ENCODE peak calls at places on chromosome 9, in four cellular contexts. One of them, this sample, is unnamed.

GRCh38 chr9:129145841-129146292 is 32.2 kb downstream of the IER5L start:
- DNase-seq in mesothelial cell of epicardium: no peak
- DNase-seq in sigmoid colon: peak
- DNase-seq in PC-3: no peak
- DNase-seq in this sample: no peak

GRCh38 chr9:18587988-18588387 is 114.0 kb downstream of the ADAMTSL1 start:
- DNase-seq in sigmoid colon: no peak
- DNase-seq in mesothelial cell of epicardium: no peak
- DNase-seq in PC-3: no peak
- DNase-seq in this sample: no peak

GRCh38 chr9:34594177-34594576 is 4.7 kb upstream of the CNTFR start:
- DNase-seq in sigmoid colon: no peak
- DNase-seq in mesothelial cell of epicardium: no peak
- DNase-seq in PC-3: no peak
- DNase-seq in this sample: no peak

GRCh38 chr9:2574215-2574614 is 47.4 kb upstream of the VLDLR start:
- DNase-seq in PC-3: peak
- DNase-seq in sigmoid colon: no peak
- DNase-seq in mesothelial cell of epicardium: no peak
- DNase-seq in this sample: no peak

GRCh38 chr9:18357321-18357720 is 116.6 kb upstream of the ADAMTSL1 start:
- DNase-seq in PC-3: no peak
- DNase-seq in mesothelial cell of epicardium: no peak
- DNase-seq in sigmoid colon: no peak
- DNase-seq in this sample: no peak

GRCh38 chr9:69200071-69200470 is 26.0 kb downstream of the TJP2 start:
- DNase-seq in PC-3: peak
- DNase-seq in mesothelial cell of epicardium: no peak
- DNase-seq in sigmoid colon: no peak
- DNase-seq in this sample: no peak

GRCh38 chr9:14353222-14354056 is 39.5 kb upstream of the NFIB start:
- DNase-seq in PC-3: peak
- DNase-seq in mesothelial cell of epicardium: peak
- DNase-seq in sigmoid colon: peak
- DNase-seq in this sample: peak

GRCh38 chr9:130837002-130837511 is 2.0 kb downstream of the ABL1 start:
- DNase-seq in mesothelial cell of epicardium: no peak
- DNase-seq in sigmoid colon: no peak
- DNase-seq in PC-3: no peak
- DNase-seq in this sample: no peak

GRCh38 chr9:89388868-89389177 is 70.5 kb downstream of the SECISBP2 start:
- DNase-seq in mesothelial cell of epicardium: no peak
- DNase-seq in sigmoid colon: no peak
- DNase-seq in PC-3: no peak
- DNase-seq in this sample: no peak

GRCh38 chr9:127717766-127718165 is 1.9 kb downstream of the TTC16 start:
- DNase-seq in PC-3: no peak
- DNase-seq in mesothelial cell of epicardium: no peak
- DNase-seq in sigmoid colon: no peak
- DNase-seq in this sample: no peak

GRCh38 chr9:4768681-4769080 is 24.1 kb upstream of the RCL1 start:
- DNase-seq in PC-3: no peak
- DNase-seq in sigmoid colon: no peak
- DNase-seq in mesothelial cell of epicardium: no peak
- DNase-seq in this sample: no peak

GRCh38 chr9:30913331-30913730 is 1471.1 kb upstream of the ACO1 start:
- DNase-seq in PC-3: no peak
- DNase-seq in sigmoid colon: no peak
- DNase-seq in mesothelial cell of epicardium: no peak
- DNase-seq in this sample: no peak

GRCh38 chr9:129356871-129357772 is 179.1 kb upstream of the IER5L start:
- DNase-seq in sigmoid colon: no peak
- DNase-seq in PC-3: no peak
- DNase-seq in mesothelial cell of epicardium: no peak
- DNase-seq in this sample: no peak

GRCh38 chr9:112532427-112532826 is 45.8 kb downstream of the KIAA1958 start:
- DNase-seq in sigmoid colon: no peak
- DNase-seq in PC-3: no peak
- DNase-seq in mesothelial cell of epicardium: no peak
- DNase-seq in this sample: no peak

GRCh38 chr9:114906922-114907571 is 23.3 kb downstream of the TNFSF8 start:
- DNase-seq in sigmoid colon: no peak
- DNase-seq in PC-3: peak
- DNase-seq in mesothelial cell of epicardium: peak
- DNase-seq in this sample: no peak

GRCh38 chr9:14400658-14400995 is 86.7 kb upstream of the NFIB start:
- DNase-seq in mesothelial cell of epicardium: no peak
- DNase-seq in PC-3: peak
- DNase-seq in sigmoid colon: peak
- DNase-seq in this sample: no peak

GRCh38 chr9:95100071-95100627 is 217.4 kb downstream of the FANCC start:
- DNase-seq in mesothelial cell of epicardium: no peak
- DNase-seq in sigmoid colon: no peak
- DNase-seq in PC-3: peak
- DNase-seq in this sample: no peak

GRCh38 chr9:35519697-35520403 is 29.9 kb downstream of the RUSC2 start:
- DNase-seq in PC-3: no peak
- DNase-seq in mesothelial cell of epicardium: no peak
- DNase-seq in sigmoid colon: no peak
- DNase-seq in this sample: no peak

GRCh38 chr9:19876569-19877316 is 87.9 kb upstream of the SLC24A2 start:
- DNase-seq in PC-3: no peak
- DNase-seq in sigmoid colon: no peak
- DNase-seq in mesothelial cell of epicardium: no peak
- DNase-seq in this sample: no peak

GRCh38 chr9:128104171-128104618 is 23.3 kb downstream of the PTGES2 start:
- DNase-seq in mesothelial cell of epicardium: no peak
- DNase-seq in PC-3: no peak
- DNase-seq in sigmoid colon: no peak
- DNase-seq in this sample: no peak

GRCh38 chr9:70318002-70318401 is 59.2 kb downstream of the SMC5 start:
- DNase-seq in sigmoid colon: no peak
- DNase-seq in mesothelial cell of epicardium: no peak
- DNase-seq in PC-3: no peak
- DNase-seq in this sample: no peak

GRCh38 chr9:84670106-84670800 is 724 bp downstream of the NTRK2 start:
- DNase-seq in sigmoid colon: no peak
- DNase-seq in mesothelial cell of epicardium: peak
- DNase-seq in PC-3: no peak
- DNase-seq in this sample: no peak

GRCh38 chr9:19992556-19992955 is 203.7 kb upstream of the SLC24A2 start:
- DNase-seq in mesothelial cell of epicardium: no peak
- DNase-seq in PC-3: peak
- DNase-seq in sigmoid colon: no peak
- DNase-seq in this sample: no peak

GRCh38 chr9:2613730-2614271 is 7.8 kb upstream of the VLDLR start:
- DNase-seq in PC-3: no peak
- DNase-seq in mesothelial cell of epicardium: no peak
- DNase-seq in sigmoid colon: no peak
- DNase-seq in this sample: no peak

GRCh38 chr9:107810493-107810931 is 320.9 kb upstream of the KLF4 start:
- DNase-seq in PC-3: peak
- DNase-seq in sigmoid colon: no peak
- DNase-seq in mesothelial cell of epicardium: no peak
- DNase-seq in this sample: peak

GRCh38 chr9:108746864-108747263 is 108.9 kb downstream of the ACTL7B start:
- DNase-seq in sigmoid colon: no peak
- DNase-seq in mesothelial cell of epicardium: no peak
- DNase-seq in PC-3: peak
- DNase-seq in this sample: no peak

GRCh38 chr9:72363908-72364678 is 915 bp downstream of the ZFAND5 start:
- DNase-seq in mesothelial cell of epicardium: peak
- DNase-seq in PC-3: peak
- DNase-seq in sigmoid colon: peak
- DNase-seq in this sample: peak

GRCh38 chr9:108617661-108618060 is 238.1 kb downstream of the ACTL7B start:
- DNase-seq in PC-3: no peak
- DNase-seq in sigmoid colon: no peak
- DNase-seq in mesothelial cell of epicardium: no peak
- DNase-seq in this sample: no peak

GRCh38 chr9:4734150-4734549 is 6.9 kb downstream of the AK3 start:
- DNase-seq in PC-3: no peak
- DNase-seq in mesothelial cell of epicardium: no peak
- DNase-seq in sigmoid colon: no peak
- DNase-seq in this sample: no peak

GRCh38 chr9:26326473-26327044 is 566.0 kb downstream of the CAAP1 start:
- DNase-seq in mesothelial cell of epicardium: peak
- DNase-seq in sigmoid colon: no peak
- DNase-seq in PC-3: peak
- DNase-seq in this sample: no peak

GRCh38 chr9:80937646-80938045 is 751.7 kb downstream of the TLE1 start:
- DNase-seq in mesothelial cell of epicardium: no peak
- DNase-seq in sigmoid colon: no peak
- DNase-seq in PC-3: no peak
- DNase-seq in this sample: no peak

GRCh38 chr9:81431662-81432061 is 257.7 kb downstream of the TLE1 start:
- DNase-seq in PC-3: peak
- DNase-seq in mesothelial cell of epicardium: no peak
- DNase-seq in sigmoid colon: no peak
- DNase-seq in this sample: no peak

GRCh38 chr9:122111413-122112085 is 18.4 kb upstream of the TTLL11 start:
- DNase-seq in mesothelial cell of epicardium: no peak
- DNase-seq in PC-3: no peak
- DNase-seq in sigmoid colon: no peak
- DNase-seq in this sample: no peak

GRCh38 chr9:72897069-72897649 is 55.7 kb downstream of the ALDH1A1 start:
- DNase-seq in sigmoid colon: no peak
- DNase-seq in PC-3: no peak
- DNase-seq in mesothelial cell of epicardium: no peak
- DNase-seq in this sample: no peak

GRCh38 chr9:92501671-92502393 is 19.5 kb upstream of the ASPN start:
- DNase-seq in PC-3: peak
- DNase-seq in sigmoid colon: peak
- DNase-seq in mesothelial cell of epicardium: no peak
- DNase-seq in this sample: no peak

This sample was measured in upper lobe of right lung.